ENCODE peak calls at places on chromosomes 7 and 10, in four cellular contexts. P is B cell; V is coronary artery; G is stimulated activated CD4-positive, alpha-beta T cell treated with anti-CD3 and anti-CD28 coated beads, Interleukin-1b, Interleukin-23, amount 100 ng/mL, for 48 hours. L is an unnamed sample.

GRCh38 chr10:92822964-92823363 is 25.4 kb upstream of the EXOC6 start:
- DNase-seq in V (no peak), P (no peak), G (no peak), L (no peak)

GRCh38 chr7:21137640-21138039 is 290.2 kb upstream of the SP4 start:
- DNase-seq in G (no peak), P (no peak), V (no peak), L (no peak)

GRCh38 chr7:38107486-38107893 is 70.6 kb upstream of the STARD3NL start:
- DNase-seq in G (peak), P (peak), V (no peak), L (peak)

GRCh38 chr10:21304198-21304597 is 221.3 kb downstream of the SKIDA1 start:
- DNase-seq in V (no peak), G (no peak), P (no peak), L (no peak)

GRCh38 chr10:16644146-16644545 is 122.5 kb upstream of the C1QL3 start:
- DNase-seq in V (no peak), G (no peak), P (no peak), L (no peak)

GRCh38 chr10:51699145-51699474 is 285 bp downstream of the CSTF2T start:
- DNase-seq in G (no peak), V (no peak), P (peak), L (no peak)

GRCh38 chr10:77989081-77989724 is 40.1 kb downstream of the POLR3A start:
- DNase-seq in G (peak), V (peak), P (no peak), L (peak)

GRCh38 chr7:38283107-38283506 is 9.7 kb upstream of the TARP start:
- DNase-seq in G (no peak), V (no peak), P (no peak), L (no peak)

GRCh38 chr7:20352573-20353304 is 22.0 kb downstream of the ITGB8 start:
- DNase-seq in V (no peak), G (no peak), P (no peak), L (no peak)

GRCh38 chr7:12802070-12802469 is 114.6 kb downstream of the ARL4A start:
- DNase-seq in P (no peak), V (no peak), G (no peak), L (no peak)

GRCh38 chr10:101080933-101081546 is 19.3 kb downstream of the KAZALD1 start:
- DNase-seq in G (no peak), V (no peak), P (no peak), L (no peak)

GRCh38 chr10:16965740-16966447 is 148.7 kb upstream of the RSU1 start:
- DNase-seq in G (no peak), P (no peak), V (no peak), L (peak)

L was measured in right cardiac atrium.